ENCODE peak calls at places on chromosomes 13 and 19, in six cellular contexts. B is GM23248, D is heart right ventricle, M is breast epithelium, U is sigmoid colon, V is osteoblast. X is an unnamed sample.

GRCh38 chr13:37716796-37717195 is 118.2 kb upstream of the POSTN start:
- DNase-seq in V (no peak), U (no peak), B (no peak), D (no peak), M (no peak), X (no peak)

GRCh38 chr19:2250765-2251576 is 1.8 kb downstream of the AMH start:
- DNase-seq in B (peak; percentile 42), U (no peak), V (peak; percentile 95), M (no peak), D (no peak), X (no peak)

GRCh38 chr13:111659842-111660241 is 339.4 kb downstream of the TEX29 start:
- DNase-seq in D (peak; percentile 29), U (no peak), M (no peak), B (no peak), V (no peak), X (peak; percentile 44)

GRCh38 chr13:113021811-113022210 is 52.8 kb downstream of the MCF2L start:
- DNase-seq in B (no peak), M (no peak), U (no peak), V (no peak), D (peak; percentile 9), X (peak; percentile 29)

GRCh38 chr19:52959613-52960295 is 2.9 kb downstream of the ZNF816 start:
- DNase-seq in D (no peak), U (no peak), M (no peak), B (no peak), V (no peak), X (no peak)

GRCh38 chr19:1315470-1316166 is 29.9 kb downstream of the EFNA2 start:
- DNase-seq in U (no peak), M (no peak), V (peak; percentile 99), B (peak; percentile 75), D (peak; percentile 59), X (peak; percentile 50)

GRCh38 chr19:9018163-9018875 is 8.1 kb upstream of the MUC16 start:
- DNase-seq in D (no peak), V (peak; percentile 34), U (no peak), M (no peak), B (no peak), X (no peak)

GRCh38 chr19:55493052-55493649 is 4.9 kb downstream of the SSC5D start:
- DNase-seq in M (no peak), V (peak; percentile 93), B (peak; percentile 74), D (no peak), U (peak; percentile 71), X (peak; percentile 76)

GRCh38 chr19:1261863-1262686 is 7.1 kb upstream of the CIRBP start:
- DNase-seq in M (peak; percentile 84), D (peak; percentile 67), B (peak; percentile 85), U (peak; percentile 86), V (peak; percentile 91), X (peak; percentile 83)

GRCh38 chr13:79987323-79987722 is 353.6 kb downstream of the SPRY2 start:
- DNase-seq in U (no peak), D (no peak), M (no peak), B (peak; percentile 74), V (no peak), X (no peak)

GRCh38 chr13:77745784-77746183 is 48.3 kb downstream of the SLAIN1 start:
- DNase-seq in V (no peak), M (no peak), U (no peak), B (no peak), D (no peak), X (no peak)

GRCh38 chr19:10864538-10864899 is 6.8 kb upstream of the CARM1 start:
- DNase-seq in M (peak; percentile 88), U (peak; percentile 91), D (peak; percentile 89), B (peak; percentile 87), V (peak; percentile 96), X (peak; percentile 94)

GRCh38 chr13:26482451-26483197 is 74.9 kb upstream of the WASF3 start:
- DNase-seq in M (peak; percentile 58), V (peak; percentile 91), U (peak; percentile 72), D (no peak), B (peak; percentile 75), X (no peak)

GRCh38 chr13:33677215-33677614 is 140.7 kb upstream of the RFC3 start:
- DNase-seq in V (no peak), M (no peak), D (no peak), B (no peak), U (no peak), X (no peak)

GRCh38 chr13:113455384-113455783 is 2.1 kb upstream of the ADPRHL1 start:
- DNase-seq in M (no peak), B (no peak), V (no peak), D (no peak), U (no peak), X (no peak)

GRCh38 chr13:98370806-98371553 is 193.9 kb upstream of the RNF113B start:
- DNase-seq in D (peak; percentile 47), M (no peak), U (peak; percentile 88), B (peak; percentile 91), V (peak; percentile 69), X (peak; percentile 65)

GRCh38 chr13:42181381-42181953 is 90.5 kb upstream of the AKAP11 start:
- DNase-seq in M (no peak), D (peak; percentile 9), V (peak; percentile 29), B (no peak), U (peak; percentile 72), X (peak; percentile 49)

GRCh38 chr13:44768775-44769578 is 192.8 kb upstream of the TSC22D1 start:
- DNase-seq in V (no peak), D (no peak), U (no peak), B (peak; percentile 66), M (no peak), X (no peak)

GRCh38 chr13:64369121-64369520 is 2861.0 kb downstream of the PCDH9 start:
- DNase-seq in B (peak; percentile 1), U (no peak), M (no peak), V (no peak), D (no peak), X (no peak)

GRCh38 chr13:112582305-112582704 is 5.6 kb downstream of the TUBGCP3 start:
- DNase-seq in V (no peak), B (no peak), U (no peak), M (no peak), D (no peak), X (no peak)

GRCh38 chr19:50657672-50658437 is 8.6 kb downstream of the C19orf81 start:
- DNase-seq in B (peak; percentile 99), D (peak; percentile 81), M (peak; percentile 78), V (peak; percentile 99), U (peak; percentile 90), X (peak; percentile 93)

GRCh38 chr13:91729859-91730258 is 331.4 kb downstream of the GPC5 start:
- DNase-seq in D (no peak), U (no peak), B (no peak), V (no peak), M (no peak), X (no peak)

GRCh38 chr19:10749435-10750384 is 31.8 kb downstream of the DNM2 start:
- DNase-seq in B (no peak), V (peak; percentile 66), U (no peak), M (no peak), D (no peak), X (no peak)

GRCh38 chr19:38139122-38139521 is 84.9 kb downstream of the DPF1 start:
- DNase-seq in V (no peak), U (no peak), D (no peak), B (no peak), M (no peak), X (no peak)

DNA sequence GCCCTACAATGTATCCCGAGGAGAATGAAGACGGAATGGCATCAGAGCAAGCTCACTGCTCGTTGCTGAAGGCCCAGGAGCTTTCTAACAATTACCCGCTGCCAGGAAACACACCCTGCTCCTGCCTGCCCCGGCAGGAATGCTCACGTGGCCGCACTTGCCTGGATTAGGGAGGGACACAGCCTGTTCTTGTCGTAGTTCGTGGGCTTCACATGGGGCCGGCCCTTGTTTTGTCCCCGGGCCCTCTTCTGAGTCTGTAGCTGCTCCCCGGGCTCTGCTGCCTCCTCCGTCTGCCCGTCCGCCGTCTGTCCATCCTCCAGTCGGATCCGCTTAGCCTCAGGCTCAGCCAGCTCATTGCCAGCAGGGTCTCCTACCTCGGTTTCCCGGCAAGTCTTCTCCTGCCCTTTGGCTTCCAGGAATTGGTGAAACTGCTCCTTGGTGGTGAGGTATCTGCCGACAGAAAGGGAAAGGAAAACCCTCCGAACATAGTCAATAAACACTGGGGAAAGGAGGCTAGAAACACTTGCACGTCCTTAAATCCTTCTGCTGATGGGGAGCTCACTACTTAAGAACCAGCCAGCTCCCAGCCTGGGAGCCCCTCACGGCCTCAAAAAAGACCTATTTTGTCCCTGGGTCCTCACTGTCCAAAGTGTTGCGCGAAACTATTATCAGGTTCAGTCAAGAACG is 934 bp downstream of the DUS3L start:
- DNase-seq in V (peak; percentile 80), U (peak; percentile 70), B (no peak), D (no peak), M (no peak), X (no peak)
- H3K4me3 ChIP-seq in V (peak overlapping the region; percentile 95), U (peak overlapping the region; percentile 93), B (peak overlapping the region; percentile 88), D (peak overlapping the region; percentile 80), M (peak overlapping the region; percentile 73), X (peak overlapping the region; percentile 36)

DNA sequence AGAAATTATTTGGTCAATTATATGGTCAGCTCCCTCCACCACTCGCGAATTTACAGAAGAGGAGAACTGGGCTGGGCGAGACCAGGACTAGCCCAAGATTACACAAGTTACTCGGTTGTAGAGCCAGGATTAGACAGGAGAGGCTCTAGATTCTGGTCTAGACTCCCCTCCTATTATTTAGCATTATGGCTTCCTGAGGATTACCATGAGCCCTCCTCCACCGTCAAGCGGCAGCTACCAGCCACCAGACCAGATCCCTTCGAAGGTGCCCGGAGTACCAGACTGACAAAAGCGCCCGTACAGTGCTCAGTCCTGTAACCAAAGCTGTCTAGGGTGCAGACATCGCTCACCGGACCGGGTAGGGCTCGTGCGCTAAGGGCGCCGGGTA is 497 bp upstream of the MLNR start:
- DNase-seq in V (peak; percentile 90), M (no peak), U (no peak), D (no peak), B (no peak), X (no peak)
- H3K27me3 ChIP-seq in V (peaks cover 73% of the 10 kb centered on the region), M (no peaks in the 10 kb centered on the region), U (peaks cover 60% of the 10 kb centered on the region), D (peaks cover 58% of the 10 kb centered on the region), B (peaks cover 65% of the 10 kb centered on the region), X (no peaks in the 10 kb centered on the region)

DNA sequence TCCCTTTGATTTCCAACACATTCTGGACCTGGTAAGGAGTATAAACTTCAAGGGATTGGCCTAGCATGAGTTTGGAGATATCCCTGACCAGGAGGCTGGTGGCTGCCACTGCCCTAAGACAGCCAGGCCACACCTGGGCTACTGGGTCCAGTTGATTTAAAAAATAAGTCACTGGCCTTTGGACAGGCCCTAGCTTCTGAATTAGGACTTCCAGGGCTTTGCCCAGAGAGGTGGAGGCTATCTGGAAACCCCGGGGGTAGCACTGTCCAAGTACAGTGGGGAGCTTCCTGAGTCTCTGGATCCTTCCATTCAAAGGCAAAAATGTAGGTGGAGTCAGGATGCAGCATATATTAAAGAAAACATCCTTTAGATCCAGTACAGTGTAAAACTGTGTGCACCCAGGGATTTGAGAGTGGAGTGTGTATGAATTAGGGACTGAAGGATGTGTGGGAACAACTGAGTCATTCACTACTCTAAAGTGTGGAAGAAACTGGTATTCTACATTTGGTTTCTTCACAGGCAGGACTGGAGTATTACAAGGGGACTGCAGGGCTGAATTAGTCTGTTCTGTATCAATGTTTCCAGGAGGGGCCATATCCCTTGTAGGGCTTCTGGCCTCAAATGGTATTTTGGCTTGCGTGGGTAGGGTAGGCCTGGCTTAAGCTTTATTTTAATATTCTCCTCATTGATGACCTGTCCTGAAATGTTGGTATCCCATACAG is 14.8 kb upstream of the FCGBP start:
- DNase-seq in M (no peak), V (no peak), B (no peak), U (peak; percentile 18), D (no peak), X (no peak)
- H3K4me3 ChIP-seq in M (no peak overlapping the region), V (no peak overlapping the region), B (no peak overlapping the region), U (no peak overlapping the region), D (no peak overlapping the region), X (no peak overlapping the region)

GRCh38 chr13:101487046-101487830 is 34.8 kb downstream of the ITGBL1 start:
- DNase-seq in M (no peak), D (no peak), U (no peak), B (no peak), V (no peak), X (no peak)
- H3K27me3 ChIP-seq in M (no peaks in the 10 kb centered on the region), D (no peaks in the 10 kb centered on the region), U (no peaks in the 10 kb centered on the region), B (no peaks in the 10 kb centered on the region), V (no peaks in the 10 kb centered on the region), X (no peaks in the 10 kb centered on the region)

X was measured in right cardiac atrium.